ENCODE peak calls at places on chromosome 11, in seven cellular contexts. One of them, this sample, is unnamed.

GRCh38 chr11:28526406-28526751 is 418.2 kb downstream of the METTL15 start:
- DNase-seq in fibroblast of lung: peak; percentile 21
- DNase-seq in heart right ventricle: no peak
- DNase-seq in BJ: no peak
- DNase-seq in kidney epithelial cell: no peak
- DNase-seq in astrocyte: no peak
- DNase-seq in adrenal gland: no peak
- DNase-seq in this sample: no peak

GRCh38 chr11:61959678-61960077 is 7.8 kb downstream of the FTH1 start:
- DNase-seq in fibroblast of lung: no peak
- DNase-seq in heart right ventricle: no peak
- DNase-seq in BJ: no peak
- DNase-seq in kidney epithelial cell: no peak
- DNase-seq in astrocyte: no peak
- DNase-seq in adrenal gland: peak; percentile 11
- DNase-seq in this sample: no peak

GRCh38 chr11:8617063-8617462 is 23.0 kb upstream of the STK33 start:
- DNase-seq in fibroblast of lung: no peak
- DNase-seq in heart right ventricle: no peak
- DNase-seq in BJ: no peak
- DNase-seq in kidney epithelial cell: no peak
- DNase-seq in astrocyte: no peak
- DNase-seq in adrenal gland: no peak
- DNase-seq in this sample: no peak

GRCh38 chr11:5605849-5606248 is 9.4 kb downstream of the TRIM6 start:
- DNase-seq in fibroblast of lung: peak; percentile 86
- DNase-seq in heart right ventricle: no peak
- DNase-seq in BJ: peak; percentile 18
- DNase-seq in kidney epithelial cell: no peak
- DNase-seq in astrocyte: peak; percentile 90
- DNase-seq in adrenal gland: no peak
- DNase-seq in this sample: no peak

GRCh38 chr11:27616711-27617110 is 83.5 kb downstream of the BDNF start:
- DNase-seq in fibroblast of lung: no peak
- DNase-seq in heart right ventricle: no peak
- DNase-seq in BJ: no peak
- DNase-seq in kidney epithelial cell: no peak
- DNase-seq in astrocyte: no peak
- DNase-seq in adrenal gland: no peak
- DNase-seq in this sample: no peak

GRCh38 chr11:76657139-76657823 is 13.3 kb downstream of the LRRC32 start:
- DNase-seq in fibroblast of lung: no peak
- DNase-seq in heart right ventricle: no peak
- DNase-seq in BJ: no peak
- DNase-seq in kidney epithelial cell: no peak
- DNase-seq in astrocyte: no peak
- DNase-seq in adrenal gland: no peak
- DNase-seq in this sample: peak; percentile 13

GRCh38 chr11:134542401-134543143 is 130.5 kb upstream of the B3GAT1 start:
- DNase-seq in fibroblast of lung: no peak
- DNase-seq in heart right ventricle: no peak
- DNase-seq in BJ: no peak
- DNase-seq in kidney epithelial cell: no peak
- DNase-seq in astrocyte: no peak
- DNase-seq in adrenal gland: peak; percentile 1
- DNase-seq in this sample: peak; percentile 3

GRCh38 chr11:59551651-59552521 is 40.5 kb downstream of the OR4D9 start:
- DNase-seq in fibroblast of lung: peak; percentile 94
- DNase-seq in heart right ventricle: no peak
- DNase-seq in BJ: no peak
- DNase-seq in kidney epithelial cell: no peak
- DNase-seq in astrocyte: peak; percentile 66
- DNase-seq in adrenal gland: peak; percentile 53
- DNase-seq in this sample: peak; percentile 68

GRCh38 chr11:94604496-94604895 is 37.3 kb downstream of the PIWIL4 start:
- DNase-seq in fibroblast of lung: no peak
- DNase-seq in heart right ventricle: no peak
- DNase-seq in BJ: no peak
- DNase-seq in kidney epithelial cell: no peak
- DNase-seq in astrocyte: no peak
- DNase-seq in adrenal gland: no peak
- DNase-seq in this sample: no peak

GRCh38 chr11:114400222-114400973 is at the start of the genes C11orf71 and RBM7:
- DNase-seq in fibroblast of lung: peak; percentile 99
- DNase-seq in heart right ventricle: peak; percentile 99
- DNase-seq in BJ: peak; percentile 96
- DNase-seq in kidney epithelial cell: peak; percentile 95
- DNase-seq in astrocyte: peak; percentile 97
- DNase-seq in adrenal gland: peak; percentile 98
- DNase-seq in this sample: peak; percentile 98

GRCh38 chr11:66068923-66069714 is 953 bp upstream of the PACS1 start:
- DNase-seq in fibroblast of lung: peak; percentile 34
- DNase-seq in heart right ventricle: no peak
- DNase-seq in BJ: no peak
- DNase-seq in kidney epithelial cell: no peak
- DNase-seq in astrocyte: peak; percentile 53
- DNase-seq in adrenal gland: peak; percentile 60
- DNase-seq in this sample: no peak

GRCh38 chr11:14203392-14203791 is 155.6 kb downstream of the RRAS2 start:
- DNase-seq in fibroblast of lung: no peak
- DNase-seq in heart right ventricle: no peak
- DNase-seq in BJ: no peak
- DNase-seq in kidney epithelial cell: no peak
- DNase-seq in astrocyte: no peak
- DNase-seq in adrenal gland: no peak
- DNase-seq in this sample: no peak

GRCh38 chr11:113412675-113413074 is 25.1 kb downstream of the ANKK1 start:
- DNase-seq in fibroblast of lung: no peak
- DNase-seq in heart right ventricle: no peak
- DNase-seq in BJ: no peak
- DNase-seq in kidney epithelial cell: no peak
- DNase-seq in astrocyte: no peak
- DNase-seq in adrenal gland: no peak
- DNase-seq in this sample: no peak

GRCh38 chr11:10160350-10160749 is 133.7 kb downstream of the SBF2 start:
- DNase-seq in fibroblast of lung: no peak
- DNase-seq in heart right ventricle: no peak
- DNase-seq in BJ: no peak
- DNase-seq in kidney epithelial cell: no peak
- DNase-seq in astrocyte: no peak
- DNase-seq in adrenal gland: no peak
- DNase-seq in this sample: no peak

GRCh38 chr11:36010010-36010740 is 66.3 kb downstream of the LDLRAD3 start:
- DNase-seq in fibroblast of lung: peak; percentile 80
- DNase-seq in heart right ventricle: no peak
- DNase-seq in BJ: no peak
- DNase-seq in kidney epithelial cell: no peak
- DNase-seq in astrocyte: no peak
- DNase-seq in adrenal gland: no peak
- DNase-seq in this sample: no peak

GRCh38 chr11:126561327-126561893 is 205.9 kb downstream of the ST3GAL4 start:
- DNase-seq in fibroblast of lung: peak; percentile 65
- DNase-seq in heart right ventricle: no peak
- DNase-seq in BJ: no peak
- DNase-seq in kidney epithelial cell: peak; percentile 21
- DNase-seq in astrocyte: peak; percentile 51
- DNase-seq in adrenal gland: peak; percentile 50
- DNase-seq in this sample: no peak

GRCh38 chr11:45300715-45301114 is 14.6 kb upstream of the SYT13 start:
- DNase-seq in fibroblast of lung: no peak
- DNase-seq in heart right ventricle: no peak
- DNase-seq in BJ: no peak
- DNase-seq in kidney epithelial cell: no peak
- DNase-seq in astrocyte: no peak
- DNase-seq in adrenal gland: no peak
- DNase-seq in this sample: no peak

GRCh38 chr11:28878025-28878424 is 769.8 kb downstream of the METTL15 start:
- DNase-seq in fibroblast of lung: no peak
- DNase-seq in heart right ventricle: no peak
- DNase-seq in BJ: no peak
- DNase-seq in kidney epithelial cell: peak; percentile 21
- DNase-seq in astrocyte: no peak
- DNase-seq in adrenal gland: no peak
- DNase-seq in this sample: no peak

GRCh38 chr11:68545796-68546195 is 85.2 kb downstream of the PPP6R3 start:
- DNase-seq in fibroblast of lung: no peak
- DNase-seq in heart right ventricle: no peak
- DNase-seq in BJ: no peak
- DNase-seq in kidney epithelial cell: no peak
- DNase-seq in astrocyte: no peak
- DNase-seq in adrenal gland: no peak
- DNase-seq in this sample: no peak

GRCh38 chr11:87926250-87926970 is 248.8 kb downstream of the RAB38 start:
- DNase-seq in fibroblast of lung: peak; percentile 27
- DNase-seq in heart right ventricle: no peak
- DNase-seq in BJ: peak; percentile 62
- DNase-seq in kidney epithelial cell: peak; percentile 57
- DNase-seq in astrocyte: peak; percentile 65
- DNase-seq in adrenal gland: no peak
- DNase-seq in this sample: no peak

GRCh38 chr11:83310718-83311117 is 24.6 kb upstream of the CCDC90B start:
- DNase-seq in fibroblast of lung: no peak
- DNase-seq in heart right ventricle: no peak
- DNase-seq in BJ: no peak
- DNase-seq in kidney epithelial cell: no peak
- DNase-seq in astrocyte: no peak
- DNase-seq in adrenal gland: no peak
- DNase-seq in this sample: no peak

GRCh38 chr11:62680825-62681240 is 2.0 kb upstream of the UBXN1 start:
- DNase-seq in fibroblast of lung: peak; percentile 89
- DNase-seq in heart right ventricle: no peak
- DNase-seq in BJ: no peak
- DNase-seq in kidney epithelial cell: no peak
- DNase-seq in astrocyte: peak; percentile 70
- DNase-seq in adrenal gland: peak; percentile 41
- DNase-seq in this sample: peak; percentile 66

GRCh38 chr11:86742436-86742805 is 57.9 kb upstream of the PRSS23 start:
- DNase-seq in fibroblast of lung: no peak
- DNase-seq in heart right ventricle: no peak
- DNase-seq in BJ: no peak
- DNase-seq in kidney epithelial cell: no peak
- DNase-seq in astrocyte: no peak
- DNase-seq in adrenal gland: no peak
- DNase-seq in this sample: no peak

GRCh38 chr11:60870276-60870675 is 2.9 kb downstream of the ZP1 start:
- DNase-seq in fibroblast of lung: no peak
- DNase-seq in heart right ventricle: no peak
- DNase-seq in BJ: no peak
- DNase-seq in kidney epithelial cell: no peak
- DNase-seq in astrocyte: no peak
- DNase-seq in adrenal gland: no peak
- DNase-seq in this sample: no peak

GRCh38 chr11:100682247-100682969 is 4.7 kb upstream of the ARHGAP42 start:
- DNase-seq in fibroblast of lung: peak; percentile 66
- DNase-seq in heart right ventricle: no peak
- DNase-seq in BJ: no peak
- DNase-seq in kidney epithelial cell: no peak
- DNase-seq in astrocyte: no peak
- DNase-seq in adrenal gland: no peak
- DNase-seq in this sample: no peak

GRCh38 chr11:63904743-63905142 is 12.2 kb downstream of the RCOR2 start:
- DNase-seq in fibroblast of lung: no peak
- DNase-seq in heart right ventricle: no peak
- DNase-seq in BJ: no peak
- DNase-seq in kidney epithelial cell: no peak
- DNase-seq in astrocyte: no peak
- DNase-seq in adrenal gland: no peak
- DNase-seq in this sample: no peak

GRCh38 chr11:102592634-102593581 is 32.2 kb downstream of the MMP20 start:
- DNase-seq in fibroblast of lung: peak; percentile 33
- DNase-seq in heart right ventricle: no peak
- DNase-seq in BJ: no peak
- DNase-seq in kidney epithelial cell: no peak
- DNase-seq in astrocyte: no peak
- DNase-seq in adrenal gland: no peak
- DNase-seq in this sample: no peak

GRCh38 chr11:120894207-120894989 is 129.5 kb upstream of the TBCEL start:
- DNase-seq in fibroblast of lung: no peak
- DNase-seq in heart right ventricle: no peak
- DNase-seq in BJ: no peak
- DNase-seq in kidney epithelial cell: no peak
- DNase-seq in astrocyte: no peak
- DNase-seq in adrenal gland: no peak
- DNase-seq in this sample: no peak
- H3K27me3 ChIP-seq in fibroblast of lung: no peaks in the 10 kb centered on the region
- H3K27me3 ChIP-seq in heart right ventricle: peaks cover 33% of the 10 kb centered on the region
- H3K27me3 ChIP-seq in BJ: no peaks in the 10 kb centered on the region
- H3K27me3 ChIP-seq in kidney epithelial cell: peaks cover 11% of the 10 kb centered on the region
- H3K27me3 ChIP-seq in astrocyte: peaks cover 3% of the 10 kb centered on the region
- H3K27me3 ChIP-seq in adrenal gland: no peaks in the 10 kb centered on the region
- H3K27me3 ChIP-seq in this sample: no peaks in the 10 kb centered on the region

DNA sequence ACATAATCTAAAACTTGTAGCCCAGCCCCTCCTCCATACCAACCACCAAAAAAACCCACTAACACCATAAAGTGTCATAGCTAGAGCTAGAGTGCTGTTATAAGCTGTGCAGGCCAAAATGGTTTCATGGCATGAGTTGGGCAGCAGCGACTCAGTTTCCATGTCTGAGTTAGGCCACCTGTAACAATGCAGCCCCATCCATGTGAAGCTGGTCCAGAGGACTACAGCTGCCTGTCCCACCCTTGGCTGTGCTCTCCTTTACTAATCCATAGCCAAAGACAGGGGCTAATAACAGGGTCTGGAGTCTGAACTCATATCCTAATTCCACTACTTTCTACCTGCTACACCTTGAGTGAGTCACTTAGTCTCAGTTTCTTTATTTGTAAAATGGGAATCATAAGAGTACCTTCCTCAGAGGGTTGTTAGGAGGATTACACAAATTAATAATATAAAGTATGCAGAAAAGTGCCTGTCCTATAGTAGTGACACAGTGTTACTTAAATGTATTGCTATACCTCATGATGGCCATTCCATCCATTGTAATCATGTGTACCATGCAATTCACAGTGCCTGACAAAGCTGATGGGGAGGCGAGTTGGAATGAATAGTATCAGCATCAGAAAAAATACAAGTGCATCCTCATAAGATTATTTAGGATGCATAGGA is 20.6 kb downstream of the KCNQ1OT1 start:
- DNase-seq in fibroblast of lung: no peak
- DNase-seq in heart right ventricle: no peak
- DNase-seq in BJ: no peak
- DNase-seq in kidney epithelial cell: no peak
- DNase-seq in astrocyte: no peak
- DNase-seq in adrenal gland: no peak
- DNase-seq in this sample: no peak
- H3K36me3 ChIP-seq in fibroblast of lung: no peaks in the 10 kb centered on the region
- H3K36me3 ChIP-seq in heart right ventricle: no peaks in the 10 kb centered on the region
- H3K36me3 ChIP-seq in BJ: peaks cover 1% of the 10 kb centered on the region
- H3K36me3 ChIP-seq in kidney epithelial cell: no peaks in the 10 kb centered on the region
- H3K36me3 ChIP-seq in astrocyte: no peaks in the 10 kb centered on the region
- H3K36me3 ChIP-seq in adrenal gland: no peaks in the 10 kb centered on the region
- H3K36me3 ChIP-seq in this sample: no peaks in the 10 kb centered on the region

GRCh38 chr11:119842731-119843130 is 113.7 kb upstream of the NECTIN1 start:
- DNase-seq in fibroblast of lung: no peak
- DNase-seq in heart right ventricle: no peak
- DNase-seq in BJ: no peak
- DNase-seq in kidney epithelial cell: no peak
- DNase-seq in astrocyte: no peak
- DNase-seq in adrenal gland: no peak
- DNase-seq in this sample: no peak
- H3K27me3 ChIP-seq in fibroblast of lung: peaks cover 3% of the 10 kb centered on the region
- H3K27me3 ChIP-seq in heart right ventricle: no peaks in the 10 kb centered on the region
- H3K27me3 ChIP-seq in BJ: no peaks in the 10 kb centered on the region
- H3K27me3 ChIP-seq in kidney epithelial cell: peaks cover 8% of the 10 kb centered on the region
- H3K27me3 ChIP-seq in astrocyte: peaks cover 31% of the 10 kb centered on the region
- H3K27me3 ChIP-seq in adrenal gland: no peaks in the 10 kb centered on the region
- H3K27me3 ChIP-seq in this sample: no peaks in the 10 kb centered on the region

GRCh38 chr11:16749092-16749491 is 10.6 kb downstream of the C11orf58 start:
- DNase-seq in fibroblast of lung: no peak
- DNase-seq in heart right ventricle: no peak
- DNase-seq in BJ: no peak
- DNase-seq in kidney epithelial cell: no peak
- DNase-seq in astrocyte: no peak
- DNase-seq in adrenal gland: no peak
- DNase-seq in this sample: no peak
- H3K36me3 ChIP-seq in fibroblast of lung: peaks cover 8% of the 10 kb centered on the region
- H3K36me3 ChIP-seq in heart right ventricle: peaks cover 7% of the 10 kb centered on the region
- H3K36me3 ChIP-seq in BJ: peaks cover 17% of the 10 kb centered on the region
- H3K36me3 ChIP-seq in kidney epithelial cell: no peaks in the 10 kb centered on the region
- H3K36me3 ChIP-seq in astrocyte: peaks cover 59% of the 10 kb centered on the region
- H3K36me3 ChIP-seq in adrenal gland: no peaks in the 10 kb centered on the region
- H3K36me3 ChIP-seq in this sample: no peaks in the 10 kb centered on the region

This sample was measured in uterus.